ENCODE peak calls at places on chromosomes 4 and X, in eight cellular contexts. J is activated CD8-positive, alpha-beta memory T cell treated with anti-CD3 and anti-CD28 coated beads for 24 hours; E is lung; N is effector memory CD4-positive, alpha-beta T cell; V is D341Med; Z is smooth muscle cell of the brain vasculature; K is non-pigmented ciliary epithelial cell; C is stromal cell of bone marrow. Y is an unnamed sample.

GRCh38 chrX:2875798-2876399 is 47.2 kb downstream of the GYG2 start:
- DNase-seq in K (no peak), V (no peak), C (no peak), E (no peak), N (no peak), J (no peak), Z (no peak), Y (peak)

GRCh38 chr4:146212781-146213180 is 1.6 kb upstream of the REELD1 start:
- DNase-seq in E (no peak), J (no peak), C (peak), N (no peak), Z (no peak), V (no peak), K (no peak), Y (no peak)

GRCh38 chrX:40245411-40246140 is 147.8 kb upstream of the BCOR start:
- DNase-seq in Z (no peak), N (no peak), J (no peak), V (no peak), C (peak), K (no peak), E (no peak), Y (no peak)

GRCh38 chr4:3176625-3177229 is 72.2 kb upstream of the MSANTD1 start:
- DNase-seq in Z (no peak), C (no peak), K (no peak), J (no peak), V (peak), E (no peak), N (no peak), Y (no peak)

GRCh38 chr4:30792616-30793015 is 72.4 kb downstream of the PCDH7 start:
- DNase-seq in E (no peak), C (no peak), K (no peak), N (no peak), Z (no peak), J (no peak), V (no peak), Y (no peak)

GRCh38 chr4:53541577-53542206 is 49.6 kb downstream of the LNX1 start:
- DNase-seq in Z (peak), K (peak), N (no peak), V (no peak), C (peak), E (no peak), J (no peak), Y (peak)

GRCh38 chrX:110665636-110666035 is 130.0 kb downstream of the CHRDL1 start:
- DNase-seq in V (no peak), J (peak), E (peak), N (no peak), Z (no peak), C (peak), K (no peak), Y (peak)

GRCh38 chr4:11312389-11312788 is 116.3 kb downstream of the HS3ST1 start:
- DNase-seq in C (peak), J (no peak), K (peak), N (no peak), Z (no peak), E (no peak), V (no peak), Y (no peak)

GRCh38 chr4:1836650-1837049 is 19.3 kb downstream of the LETM1 start:
- DNase-seq in K (no peak), C (no peak), E (no peak), Z (no peak), V (no peak), N (no peak), J (no peak), Y (no peak)

GRCh38 chr4:107757860-107758476 is 37.9 kb upstream of the PAPSS1 start:
- DNase-seq in E (no peak), V (peak), J (no peak), N (no peak), Z (peak), K (no peak), C (no peak), Y (peak)

Y was measured in NCI-H526 treated with DMSO at 0.1 percent for 48 hours.